ENCODE peak calls at places on chromosomes 2 and 18, in eight cellular contexts. V is LoVo, P is OCI-LY7, K is GM12865, Z is astrocyte of the spinal cord, L is left ventricle myocardium superior, E is SIG-M5, S is NCI-H2107. D is an unnamed sample.

GRCh38 chr2:241295326-241296095 is 20.0 kb downstream of the HDLBP start:
- DNase-seq in V (no peak), P (no peak), K (no peak), Z (no peak), L (no peak), E (no peak), S (no peak), D (no peak)

GRCh38 chr2:70698847-70699246 is 69.2 kb downstream of the ADD2 start:
- DNase-seq in V (no peak), P (no peak), K (no peak), Z (no peak), L (no peak), E (no peak), S (no peak), D (no peak)

GRCh38 chr2:236503100-236503499 is 66.5 kb upstream of the ACKR3 start:
- DNase-seq in V (no peak), P (peak; percentile 21), K (peak; percentile 18), Z (no peak), L (no peak), E (no peak), S (no peak), D (no peak)

GRCh38 chr2:132581917-132582316 is 88.1 kb downstream of the LYPD1 start:
- DNase-seq in V (no peak), P (peak; percentile 43), K (no peak), Z (no peak), L (no peak), E (no peak), S (peak; percentile 50), D (no peak)

GRCh38 chr2:197028230-197028629 is 101.7 kb upstream of the PGAP1 start:
- DNase-seq in V (peak; percentile 44), P (no peak), K (no peak), Z (peak; percentile 91), L (no peak), E (no peak), S (no peak), D (no peak)

GRCh38 chr2:227153766-227154486 is 10.1 kb downstream of the COL4A4 start:
- DNase-seq in V (no peak), P (no peak), K (no peak), Z (no peak), L (peak; percentile 66), E (no peak), S (no peak), D (no peak)

GRCh38 chr2:196941398-196942078 is 15.0 kb upstream of the PGAP1 start:
- DNase-seq in V (no peak), P (no peak), K (no peak), Z (no peak), L (no peak), E (no peak), S (no peak), D (no peak)

GRCh38 chr2:54570925-54571694 is 115.0 kb downstream of the SPTBN1 start:
- DNase-seq in V (peak; percentile 53), P (peak; percentile 84), K (peak; percentile 98), Z (peak; percentile 97), L (peak; percentile 31), E (peak; percentile 80), S (no peak), D (peak; percentile 97)

GRCh38 chr2:54042908-54043620 is 72.3 kb upstream of the PSME4 start:
- DNase-seq in V (no peak), P (no peak), K (no peak), Z (no peak), L (peak; percentile 36), E (no peak), S (no peak), D (no peak)

GRCh38 chr2:221458588-221458987 is 113.5 kb downstream of the EPHA4 start:
- DNase-seq in V (no peak), P (no peak), K (no peak), Z (no peak), L (no peak), E (no peak), S (no peak), D (no peak)

GRCh38 chr18:11148655-11149440 is 521 bp downstream of the PIEZO2 start:
- DNase-seq in V (no peak), P (no peak), K (no peak), Z (no peak), L (no peak), E (no peak), S (no peak), D (no peak)

GRCh38 chr2:205766765-205767359 is 84.6 kb downstream of the NRP2 start:
- DNase-seq in V (peak; percentile 56), P (peak; percentile 57), K (peak; percentile 59), Z (peak; percentile 74), L (peak; percentile 69), E (no peak), S (no peak), D (peak; percentile 64)

D was measured in NB4.